ENCODE peak calls at places on chromosome 1, in five cellular contexts. One of them, this sample, is unnamed.

GRCh38 chr1:224641030-224641429 is 24.9 kb downstream of the CNIH3 start:
- DNase-seq in activated naive CD8-positive, alpha-beta T cell treated with anti-CD3 and anti-CD28 coated beads for 36 hours: no peak
- DNase-seq in heart right ventricle: no peak
- DNase-seq in epithelial cell of esophagus: peak; percentile 54
- DNase-seq in hippocampal formation: no peak
- DNase-seq in this sample: no peak

GRCh38 chr1:196558424-196558823 is 49.8 kb downstream of the KCNT2 start:
- DNase-seq in epithelial cell of esophagus: peak; percentile 57
- DNase-seq in heart right ventricle: peak; percentile 28
- DNase-seq in hippocampal formation: no peak
- DNase-seq in activated naive CD8-positive, alpha-beta T cell treated with anti-CD3 and anti-CD28 coated beads for 36 hours: no peak
- DNase-seq in this sample: no peak

GRCh38 chr1:58900401-58900800 is 116.6 kb upstream of the JUN start:
- DNase-seq in hippocampal formation: no peak
- DNase-seq in activated naive CD8-positive, alpha-beta T cell treated with anti-CD3 and anti-CD28 coated beads for 36 hours: no peak
- DNase-seq in epithelial cell of esophagus: no peak
- DNase-seq in heart right ventricle: no peak
- DNase-seq in this sample: no peak

GRCh38 chr1:208178091-208178529 is 66.1 kb downstream of the PLXNA2 start:
- DNase-seq in epithelial cell of esophagus: peak; percentile 22
- DNase-seq in hippocampal formation: no peak
- DNase-seq in activated naive CD8-positive, alpha-beta T cell treated with anti-CD3 and anti-CD28 coated beads for 36 hours: no peak
- DNase-seq in heart right ventricle: no peak
- DNase-seq in this sample: no peak

GRCh38 chr1:27885114-27885528 is 12.8 kb downstream of the THEMIS2 start:
- DNase-seq in heart right ventricle: no peak
- DNase-seq in activated naive CD8-positive, alpha-beta T cell treated with anti-CD3 and anti-CD28 coated beads for 36 hours: no peak
- DNase-seq in hippocampal formation: no peak
- DNase-seq in epithelial cell of esophagus: no peak
- DNase-seq in this sample: no peak

GRCh38 chr1:24695202-24695974 is 49.9 kb upstream of the CLIC4 start:
- DNase-seq in heart right ventricle: peak; percentile 34
- DNase-seq in hippocampal formation: no peak
- DNase-seq in epithelial cell of esophagus: no peak
- DNase-seq in activated naive CD8-positive, alpha-beta T cell treated with anti-CD3 and anti-CD28 coated beads for 36 hours: no peak
- DNase-seq in this sample: no peak

GRCh38 chr1:71861022-71861421 is 421.3 kb downstream of the NEGR1 start:
- DNase-seq in activated naive CD8-positive, alpha-beta T cell treated with anti-CD3 and anti-CD28 coated beads for 36 hours: no peak
- DNase-seq in epithelial cell of esophagus: peak; percentile 83
- DNase-seq in hippocampal formation: no peak
- DNase-seq in heart right ventricle: no peak
- DNase-seq in this sample: no peak

GRCh38 chr1:10451286-10451685 is 1.5 kb downstream of the CORT start:
- DNase-seq in activated naive CD8-positive, alpha-beta T cell treated with anti-CD3 and anti-CD28 coated beads for 36 hours: no peak
- DNase-seq in hippocampal formation: no peak
- DNase-seq in epithelial cell of esophagus: no peak
- DNase-seq in heart right ventricle: no peak
- DNase-seq in this sample: no peak

GRCh38 chr1:184890539-184890973 is 83.8 kb downstream of the NIBAN1 start:
- DNase-seq in activated naive CD8-positive, alpha-beta T cell treated with anti-CD3 and anti-CD28 coated beads for 36 hours: peak; percentile 38
- DNase-seq in epithelial cell of esophagus: peak; percentile 9
- DNase-seq in heart right ventricle: peak; percentile 64
- DNase-seq in hippocampal formation: no peak
- DNase-seq in this sample: no peak

GRCh38 chr1:59879556-59879955 is 47.0 kb downstream of the CYP2J2 start:
- DNase-seq in epithelial cell of esophagus: peak; percentile 89
- DNase-seq in hippocampal formation: peak; percentile 53
- DNase-seq in heart right ventricle: peak; percentile 58
- DNase-seq in activated naive CD8-positive, alpha-beta T cell treated with anti-CD3 and anti-CD28 coated beads for 36 hours: peak; percentile 50
- DNase-seq in this sample: peak; percentile 57

GRCh38 chr1:10479276-10479675 is 4.5 kb downstream of the PEX14 start:
- DNase-seq in hippocampal formation: no peak
- DNase-seq in epithelial cell of esophagus: peak; percentile 80
- DNase-seq in heart right ventricle: no peak
- DNase-seq in activated naive CD8-positive, alpha-beta T cell treated with anti-CD3 and anti-CD28 coated beads for 36 hours: no peak
- DNase-seq in this sample: no peak

GRCh38 chr1:65278344-65279091 is 30.8 kb upstream of the DNAJC6 start:
- DNase-seq in hippocampal formation: no peak
- DNase-seq in epithelial cell of esophagus: no peak
- DNase-seq in activated naive CD8-positive, alpha-beta T cell treated with anti-CD3 and anti-CD28 coated beads for 36 hours: no peak
- DNase-seq in heart right ventricle: no peak
- DNase-seq in this sample: no peak

GRCh38 chr1:14263207-14263606 is 335.3 kb upstream of the KAZN start:
- DNase-seq in activated naive CD8-positive, alpha-beta T cell treated with anti-CD3 and anti-CD28 coated beads for 36 hours: no peak
- DNase-seq in heart right ventricle: no peak
- DNase-seq in hippocampal formation: no peak
- DNase-seq in epithelial cell of esophagus: no peak
- DNase-seq in this sample: no peak

GRCh38 chr1:211711313-211711712 is 35.9 kb upstream of the NEK2 start:
- DNase-seq in hippocampal formation: no peak
- DNase-seq in activated naive CD8-positive, alpha-beta T cell treated with anti-CD3 and anti-CD28 coated beads for 36 hours: no peak
- DNase-seq in epithelial cell of esophagus: no peak
- DNase-seq in heart right ventricle: no peak
- DNase-seq in this sample: no peak

GRCh38 chr1:43048601-43049011 is 89.9 kb upstream of the SLC2A1 start:
- DNase-seq in hippocampal formation: no peak
- DNase-seq in epithelial cell of esophagus: peak; percentile 97
- DNase-seq in heart right ventricle: no peak
- DNase-seq in activated naive CD8-positive, alpha-beta T cell treated with anti-CD3 and anti-CD28 coated beads for 36 hours: no peak
- DNase-seq in this sample: no peak

GRCh38 chr1:46983825-46984586 is 39.5 kb upstream of the CYP4X1 start:
- DNase-seq in heart right ventricle: no peak
- DNase-seq in epithelial cell of esophagus: no peak
- DNase-seq in hippocampal formation: no peak
- DNase-seq in activated naive CD8-positive, alpha-beta T cell treated with anti-CD3 and anti-CD28 coated beads for 36 hours: no peak
- DNase-seq in this sample: no peak

GRCh38 chr1:182527680-182528079 is 61.4 kb downstream of the RNASEL start:
- DNase-seq in epithelial cell of esophagus: peak; percentile 7
- DNase-seq in heart right ventricle: no peak
- DNase-seq in hippocampal formation: no peak
- DNase-seq in activated naive CD8-positive, alpha-beta T cell treated with anti-CD3 and anti-CD28 coated beads for 36 hours: no peak
- DNase-seq in this sample: no peak

GRCh38 chr1:2628933-2629626 is 3.7 kb downstream of the MMEL1 start:
- DNase-seq in epithelial cell of esophagus: no peak
- DNase-seq in hippocampal formation: no peak
- DNase-seq in heart right ventricle: no peak
- DNase-seq in activated naive CD8-positive, alpha-beta T cell treated with anti-CD3 and anti-CD28 coated beads for 36 hours: no peak
- DNase-seq in this sample: no peak

This sample was measured in stimulated activated naive CD8-positive, alpha-beta T cell treated with anti-CD3 and anti-CD28 coated beads, Interleukin-15, Interleukin-2, amounts not matched to agents 100 U/mL and 50 U/mL, for 24 hours.